ENCODE peak calls at places on chromosomes 4 and X, in eight cellular contexts. One of them, this sample, is unnamed.

GRCh38 chr4:127965803-127966175 is 583 bp downstream of the ABHD18 start:
- DNase-seq in heart right ventricle: peak
- DNase-seq in AG08396: peak
- DNase-seq in T-helper 17 cell: peak
- DNase-seq in NCI-H510A: peak
- DNase-seq in ELF-1: peak
- DNase-seq in activated T-helper 9 cell treated with anti-CD3 and anti-CD28 coated beads, Interleukin-2, amount 50 U/mL, for 16 hours: peak
- DNase-seq in AG10803: peak
- DNase-seq in this sample: no peak

GRCh38 chr4:78601013-78601412 is 49.4 kb downstream of the ANXA3 start:
- DNase-seq in activated T-helper 9 cell treated with anti-CD3 and anti-CD28 coated beads, Interleukin-2, amount 50 U/mL, for 16 hours: no peak
- DNase-seq in NCI-H510A: no peak
- DNase-seq in AG08396: no peak
- DNase-seq in AG10803: no peak
- DNase-seq in heart right ventricle: no peak
- DNase-seq in T-helper 17 cell: no peak
- DNase-seq in ELF-1: no peak
- DNase-seq in this sample: no peak

GRCh38 chr4:11949355-11949754 is 520.7 kb upstream of the HS3ST1 start:
- DNase-seq in T-helper 17 cell: no peak
- DNase-seq in AG10803: no peak
- DNase-seq in NCI-H510A: no peak
- DNase-seq in activated T-helper 9 cell treated with anti-CD3 and anti-CD28 coated beads, Interleukin-2, amount 50 U/mL, for 16 hours: no peak
- DNase-seq in heart right ventricle: no peak
- DNase-seq in AG08396: no peak
- DNase-seq in ELF-1: no peak
- DNase-seq in this sample: no peak

GRCh38 chr4:93337196-93337595 is 491.4 kb upstream of the ATOH1 start:
- DNase-seq in T-helper 17 cell: no peak
- DNase-seq in activated T-helper 9 cell treated with anti-CD3 and anti-CD28 coated beads, Interleukin-2, amount 50 U/mL, for 16 hours: no peak
- DNase-seq in AG08396: no peak
- DNase-seq in ELF-1: no peak
- DNase-seq in NCI-H510A: no peak
- DNase-seq in heart right ventricle: no peak
- DNase-seq in AG10803: no peak
- DNase-seq in this sample: no peak

GRCh38 chrX:149493567-149494562 is 11.2 kb downstream of the IDS start:
- DNase-seq in activated T-helper 9 cell treated with anti-CD3 and anti-CD28 coated beads, Interleukin-2, amount 50 U/mL, for 16 hours: no peak
- DNase-seq in NCI-H510A: no peak
- DNase-seq in ELF-1: peak
- DNase-seq in T-helper 17 cell: no peak
- DNase-seq in AG08396: no peak
- DNase-seq in AG10803: no peak
- DNase-seq in heart right ventricle: peak
- DNase-seq in this sample: no peak

GRCh38 chr4:79397951-79398350 is 10.1 kb downstream of the GK2 start:
- DNase-seq in AG08396: no peak
- DNase-seq in AG10803: no peak
- DNase-seq in T-helper 17 cell: no peak
- DNase-seq in NCI-H510A: no peak
- DNase-seq in heart right ventricle: no peak
- DNase-seq in ELF-1: peak
- DNase-seq in activated T-helper 9 cell treated with anti-CD3 and anti-CD28 coated beads, Interleukin-2, amount 50 U/mL, for 16 hours: no peak
- DNase-seq in this sample: no peak

GRCh38 chr4:85474818-85475630 is at the start of gene ARHGAP24:
- DNase-seq in AG10803: peak
- DNase-seq in AG08396: peak
- DNase-seq in NCI-H510A: peak
- DNase-seq in activated T-helper 9 cell treated with anti-CD3 and anti-CD28 coated beads, Interleukin-2, amount 50 U/mL, for 16 hours: no peak
- DNase-seq in ELF-1: peak
- DNase-seq in T-helper 17 cell: no peak
- DNase-seq in heart right ventricle: peak
- DNase-seq in this sample: peak

GRCh38 chr4:147822128-147822527 is 90.2 kb downstream of the ARHGAP10 start:
- DNase-seq in activated T-helper 9 cell treated with anti-CD3 and anti-CD28 coated beads, Interleukin-2, amount 50 U/mL, for 16 hours: no peak
- DNase-seq in NCI-H510A: no peak
- DNase-seq in ELF-1: no peak
- DNase-seq in AG08396: no peak
- DNase-seq in AG10803: peak
- DNase-seq in heart right ventricle: peak
- DNase-seq in T-helper 17 cell: no peak
- DNase-seq in this sample: no peak

GRCh38 chr4:26611879-26612278 is 28.0 kb downstream of the TBC1D19 start:
- DNase-seq in AG08396: no peak
- DNase-seq in heart right ventricle: no peak
- DNase-seq in T-helper 17 cell: no peak
- DNase-seq in NCI-H510A: no peak
- DNase-seq in AG10803: no peak
- DNase-seq in activated T-helper 9 cell treated with anti-CD3 and anti-CD28 coated beads, Interleukin-2, amount 50 U/mL, for 16 hours: no peak
- DNase-seq in ELF-1: no peak
- DNase-seq in this sample: no peak

GRCh38 chr4:69984030-69984443 is 11.7 kb upstream of the STATH start:
- DNase-seq in ELF-1: no peak
- DNase-seq in heart right ventricle: no peak
- DNase-seq in T-helper 17 cell: no peak
- DNase-seq in activated T-helper 9 cell treated with anti-CD3 and anti-CD28 coated beads, Interleukin-2, amount 50 U/mL, for 16 hours: no peak
- DNase-seq in NCI-H510A: peak
- DNase-seq in AG10803: no peak
- DNase-seq in AG08396: no peak
- DNase-seq in this sample: no peak

GRCh38 chr4:168825975-168826374 is 184.1 kb downstream of the CBR4 start:
- DNase-seq in NCI-H510A: no peak
- DNase-seq in heart right ventricle: no peak
- DNase-seq in AG08396: peak
- DNase-seq in T-helper 17 cell: no peak
- DNase-seq in activated T-helper 9 cell treated with anti-CD3 and anti-CD28 coated beads, Interleukin-2, amount 50 U/mL, for 16 hours: no peak
- DNase-seq in ELF-1: no peak
- DNase-seq in AG10803: peak
- DNase-seq in this sample: no peak

GRCh38 chr4:89660851-89661250 is 176.1 kb downstream of the SNCA start:
- DNase-seq in ELF-1: no peak
- DNase-seq in heart right ventricle: no peak
- DNase-seq in T-helper 17 cell: no peak
- DNase-seq in activated T-helper 9 cell treated with anti-CD3 and anti-CD28 coated beads, Interleukin-2, amount 50 U/mL, for 16 hours: no peak
- DNase-seq in AG08396: no peak
- DNase-seq in NCI-H510A: no peak
- DNase-seq in AG10803: peak
- DNase-seq in this sample: no peak

GRCh38 chrX:49838374-49838773 is 9.3 kb downstream of the PAGE4 start:
- DNase-seq in activated T-helper 9 cell treated with anti-CD3 and anti-CD28 coated beads, Interleukin-2, amount 50 U/mL, for 16 hours: no peak
- DNase-seq in T-helper 17 cell: no peak
- DNase-seq in heart right ventricle: no peak
- DNase-seq in ELF-1: peak
- DNase-seq in AG08396: peak
- DNase-seq in AG10803: peak
- DNase-seq in NCI-H510A: no peak
- DNase-seq in this sample: no peak

GRCh38 chr4:20430555-20430954 is 178.8 kb downstream of the SLIT2 start:
- DNase-seq in ELF-1: no peak
- DNase-seq in AG10803: peak
- DNase-seq in T-helper 17 cell: no peak
- DNase-seq in NCI-H510A: no peak
- DNase-seq in heart right ventricle: no peak
- DNase-seq in AG08396: no peak
- DNase-seq in activated T-helper 9 cell treated with anti-CD3 and anti-CD28 coated beads, Interleukin-2, amount 50 U/mL, for 16 hours: no peak
- DNase-seq in this sample: no peak

GRCh38 chrX:16885628-16886027 is 15.5 kb upstream of the RBBP7 start:
- DNase-seq in AG08396: no peak
- DNase-seq in activated T-helper 9 cell treated with anti-CD3 and anti-CD28 coated beads, Interleukin-2, amount 50 U/mL, for 16 hours: no peak
- DNase-seq in heart right ventricle: no peak
- DNase-seq in ELF-1: no peak
- DNase-seq in T-helper 17 cell: no peak
- DNase-seq in NCI-H510A: no peak
- DNase-seq in AG10803: no peak
- DNase-seq in this sample: no peak

GRCh38 chrX:16199343-16199742 is 32.1 kb downstream of the MAGEB17 start:
- DNase-seq in heart right ventricle: no peak
- DNase-seq in AG08396: no peak
- DNase-seq in T-helper 17 cell: no peak
- DNase-seq in activated T-helper 9 cell treated with anti-CD3 and anti-CD28 coated beads, Interleukin-2, amount 50 U/mL, for 16 hours: no peak
- DNase-seq in NCI-H510A: no peak
- DNase-seq in AG10803: no peak
- DNase-seq in ELF-1: no peak
- DNase-seq in this sample: no peak

GRCh38 chr4:187027231-187027760 is 303.6 kb upstream of the FAT1 start:
- DNase-seq in heart right ventricle: no peak
- DNase-seq in AG08396: no peak
- DNase-seq in NCI-H510A: peak
- DNase-seq in ELF-1: no peak
- DNase-seq in AG10803: peak
- DNase-seq in T-helper 17 cell: no peak
- DNase-seq in activated T-helper 9 cell treated with anti-CD3 and anti-CD28 coated beads, Interleukin-2, amount 50 U/mL, for 16 hours: no peak
- DNase-seq in this sample: no peak

GRCh38 chrX:49725923-49726904 is 30.4 kb upstream of the PAGE1 start:
- DNase-seq in AG08396: no peak
- DNase-seq in activated T-helper 9 cell treated with anti-CD3 and anti-CD28 coated beads, Interleukin-2, amount 50 U/mL, for 16 hours: no peak
- DNase-seq in AG10803: no peak
- DNase-seq in T-helper 17 cell: no peak
- DNase-seq in NCI-H510A: no peak
- DNase-seq in heart right ventricle: no peak
- DNase-seq in ELF-1: no peak
- DNase-seq in this sample: no peak

GRCh38 chr4:53671757-53672156 is 80.5 kb upstream of the LNX1 start:
- DNase-seq in heart right ventricle: no peak
- DNase-seq in NCI-H510A: peak
- DNase-seq in T-helper 17 cell: no peak
- DNase-seq in AG08396: no peak
- DNase-seq in activated T-helper 9 cell treated with anti-CD3 and anti-CD28 coated beads, Interleukin-2, amount 50 U/mL, for 16 hours: no peak
- DNase-seq in AG10803: no peak
- DNase-seq in ELF-1: no peak
- DNase-seq in this sample: no peak

GRCh38 chr4:65296246-65296645 is 374.0 kb downstream of the EPHA5 start:
- DNase-seq in AG10803: no peak
- DNase-seq in ELF-1: no peak
- DNase-seq in heart right ventricle: no peak
- DNase-seq in T-helper 17 cell: no peak
- DNase-seq in AG08396: no peak
- DNase-seq in NCI-H510A: no peak
- DNase-seq in activated T-helper 9 cell treated with anti-CD3 and anti-CD28 coated beads, Interleukin-2, amount 50 U/mL, for 16 hours: no peak
- DNase-seq in this sample: no peak

GRCh38 chr4:2330119-2331042 is 68.5 kb upstream of the MXD4 start:
- DNase-seq in AG10803: peak
- DNase-seq in ELF-1: no peak
- DNase-seq in activated T-helper 9 cell treated with anti-CD3 and anti-CD28 coated beads, Interleukin-2, amount 50 U/mL, for 16 hours: no peak
- DNase-seq in NCI-H510A: no peak
- DNase-seq in AG08396: peak
- DNase-seq in T-helper 17 cell: no peak
- DNase-seq in heart right ventricle: no peak
- DNase-seq in this sample: peak

GRCh38 chrX:44019911-44020310 is 46.7 kb upstream of the NDP start:
- DNase-seq in T-helper 17 cell: no peak
- DNase-seq in AG10803: no peak
- DNase-seq in AG08396: no peak
- DNase-seq in NCI-H510A: no peak
- DNase-seq in heart right ventricle: no peak
- DNase-seq in ELF-1: no peak
- DNase-seq in activated T-helper 9 cell treated with anti-CD3 and anti-CD28 coated beads, Interleukin-2, amount 50 U/mL, for 16 hours: no peak
- DNase-seq in this sample: no peak

GRCh38 chrX:46251755-46252154 is 293.5 kb downstream of the ZNF674 start:
- DNase-seq in AG08396: no peak
- DNase-seq in T-helper 17 cell: no peak
- DNase-seq in AG10803: peak
- DNase-seq in NCI-H510A: no peak
- DNase-seq in activated T-helper 9 cell treated with anti-CD3 and anti-CD28 coated beads, Interleukin-2, amount 50 U/mL, for 16 hours: no peak
- DNase-seq in heart right ventricle: no peak
- DNase-seq in ELF-1: peak
- DNase-seq in this sample: no peak

GRCh38 chr4:183182873-183183725 is 84.0 kb downstream of the WWC2 start:
- DNase-seq in activated T-helper 9 cell treated with anti-CD3 and anti-CD28 coated beads, Interleukin-2, amount 50 U/mL, for 16 hours: peak
- DNase-seq in NCI-H510A: peak
- DNase-seq in T-helper 17 cell: no peak
- DNase-seq in AG10803: peak
- DNase-seq in AG08396: peak
- DNase-seq in ELF-1: peak
- DNase-seq in heart right ventricle: peak
- DNase-seq in this sample: peak

GRCh38 chrX:9656277-9656676 is 109.4 kb downstream of the GPR143 start:
- DNase-seq in ELF-1: no peak
- DNase-seq in activated T-helper 9 cell treated with anti-CD3 and anti-CD28 coated beads, Interleukin-2, amount 50 U/mL, for 16 hours: no peak
- DNase-seq in AG08396: no peak
- DNase-seq in T-helper 17 cell: no peak
- DNase-seq in heart right ventricle: peak
- DNase-seq in NCI-H510A: peak
- DNase-seq in AG10803: no peak
- DNase-seq in this sample: no peak

GRCh38 chr4:122914292-122914904 is 8.0 kb downstream of the NUDT6 start:
- DNase-seq in ELF-1: no peak
- DNase-seq in activated T-helper 9 cell treated with anti-CD3 and anti-CD28 coated beads, Interleukin-2, amount 50 U/mL, for 16 hours: no peak
- DNase-seq in AG08396: no peak
- DNase-seq in AG10803: no peak
- DNase-seq in heart right ventricle: no peak
- DNase-seq in NCI-H510A: no peak
- DNase-seq in T-helper 17 cell: no peak
- DNase-seq in this sample: no peak

GRCh38 chrX:123884809-123885408 is 25.1 kb downstream of the XIAP start:
- DNase-seq in AG08396: peak
- DNase-seq in ELF-1: no peak
- DNase-seq in AG10803: peak
- DNase-seq in NCI-H510A: no peak
- DNase-seq in heart right ventricle: no peak
- DNase-seq in activated T-helper 9 cell treated with anti-CD3 and anti-CD28 coated beads, Interleukin-2, amount 50 U/mL, for 16 hours: no peak
- DNase-seq in T-helper 17 cell: no peak
- DNase-seq in this sample: no peak

GRCh38 chrX:145213504-145213903 is 33.8 kb upstream of the SPANXN1 start:
- DNase-seq in AG08396: no peak
- DNase-seq in NCI-H510A: no peak
- DNase-seq in AG10803: no peak
- DNase-seq in ELF-1: no peak
- DNase-seq in activated T-helper 9 cell treated with anti-CD3 and anti-CD28 coated beads, Interleukin-2, amount 50 U/mL, for 16 hours: no peak
- DNase-seq in T-helper 17 cell: no peak
- DNase-seq in heart right ventricle: no peak
- DNase-seq in this sample: no peak

GRCh38 chrX:111124418-111124817 is 28.4 kb downstream of the PAK3 start:
- DNase-seq in ELF-1: no peak
- DNase-seq in NCI-H510A: no peak
- DNase-seq in AG08396: no peak
- DNase-seq in heart right ventricle: no peak
- DNase-seq in AG10803: no peak
- DNase-seq in activated T-helper 9 cell treated with anti-CD3 and anti-CD28 coated beads, Interleukin-2, amount 50 U/mL, for 16 hours: no peak
- DNase-seq in T-helper 17 cell: no peak
- DNase-seq in this sample: no peak

GRCh38 chr4:34178476-34178875 is 2065.8 kb downstream of the ARAP2 start:
- DNase-seq in ELF-1: no peak
- DNase-seq in T-helper 17 cell: no peak
- DNase-seq in heart right ventricle: no peak
- DNase-seq in AG10803: peak
- DNase-seq in activated T-helper 9 cell treated with anti-CD3 and anti-CD28 coated beads, Interleukin-2, amount 50 U/mL, for 16 hours: no peak
- DNase-seq in AG08396: no peak
- DNase-seq in NCI-H510A: no peak
- DNase-seq in this sample: no peak

GRCh38 chrX:19627533-19627932 is 112.2 kb upstream of the MAP3K15 start:
- DNase-seq in NCI-H510A: no peak
- DNase-seq in ELF-1: no peak
- DNase-seq in activated T-helper 9 cell treated with anti-CD3 and anti-CD28 coated beads, Interleukin-2, amount 50 U/mL, for 16 hours: no peak
- DNase-seq in AG10803: peak
- DNase-seq in AG08396: no peak
- DNase-seq in heart right ventricle: no peak
- DNase-seq in T-helper 17 cell: no peak
- DNase-seq in this sample: no peak

GRCh38 chrX:2485460-2485753 is 15.4 kb downstream of the DHRSX start:
- DNase-seq in T-helper 17 cell: no peak
- DNase-seq in heart right ventricle: no peak
- DNase-seq in activated T-helper 9 cell treated with anti-CD3 and anti-CD28 coated beads, Interleukin-2, amount 50 U/mL, for 16 hours: no peak
- DNase-seq in ELF-1: no peak
- DNase-seq in AG10803: peak
- DNase-seq in AG08396: no peak
- DNase-seq in NCI-H510A: no peak
- DNase-seq in this sample: no peak

GRCh38 chr4:3352918-3353594 is 60.2 kb downstream of the RGS12 start:
- DNase-seq in activated T-helper 9 cell treated with anti-CD3 and anti-CD28 coated beads, Interleukin-2, amount 50 U/mL, for 16 hours: no peak
- DNase-seq in heart right ventricle: no peak
- DNase-seq in AG08396: no peak
- DNase-seq in T-helper 17 cell: no peak
- DNase-seq in NCI-H510A: no peak
- DNase-seq in AG10803: no peak
- DNase-seq in ELF-1: no peak
- DNase-seq in this sample: no peak

GRCh38 chr4:79255793-79256192 is 70.1 kb downstream of the NAA11 start:
- DNase-seq in AG10803: no peak
- DNase-seq in heart right ventricle: no peak
- DNase-seq in ELF-1: peak
- DNase-seq in T-helper 17 cell: no peak
- DNase-seq in AG08396: no peak
- DNase-seq in activated T-helper 9 cell treated with anti-CD3 and anti-CD28 coated beads, Interleukin-2, amount 50 U/mL, for 16 hours: no peak
- DNase-seq in NCI-H510A: no peak
- DNase-seq in this sample: no peak